ENCODE peak calls at places on chromosomes 5 and 9, in seven cellular contexts. X, Q, R, D, F, U and W are unnamed samples.

GRCh38 chr5:85648495-85648894 is 969.2 kb upstream of the COX7C start:
- DNase-seq in X (no peak), Q (no peak), R (no peak), D (no peak), F (no peak), U (no peak), W (peak)

GRCh38 chr9:118928723-118929122 is 440.5 kb downstream of the BRINP1 start:
- DNase-seq in X (no peak), Q (no peak), R (no peak), D (no peak), F (no peak), U (no peak), W (no peak)

GRCh38 chr9:101165131-101165530 is 136.6 kb downstream of the PLPPR1 start:
- DNase-seq in X (no peak), Q (no peak), R (no peak), D (no peak), F (no peak), U (no peak), W (no peak)

GRCh38 chr9:123929177-123929869 is 603 bp downstream of the DENND1A start:
- DNase-seq in X (peak), Q (no peak), R (peak), D (no peak), F (peak), U (peak), W (no peak)

GRCh38 chr9:121498150-121498486 is 1.5 kb downstream of the GGTA1 start:
- DNase-seq in X (no peak), Q (peak), R (peak), D (peak), F (peak), U (peak), W (peak)

GRCh38 chr9:75039006-75039405 is 10.9 kb upstream of the CARNMT1 start:
- DNase-seq in X (no peak), Q (no peak), R (no peak), D (peak), F (no peak), U (no peak), W (peak)

GRCh38 chr5:12647613-12648012 is 743.4 kb upstream of the CTNND2 start:
- DNase-seq in X (no peak), Q (no peak), R (no peak), D (no peak), F (no peak), U (no peak), W (no peak)

GRCh38 chr5:61817472-61818326 is 485.6 kb downstream of the ZSWIM6 start:
- DNase-seq in X (no peak), Q (peak), R (peak), D (peak), F (no peak), U (no peak), W (peak)

GRCh38 chr5:135065306-135066265 is 31.6 kb upstream of the PITX1 start:
- DNase-seq in X (no peak), Q (no peak), R (no peak), D (no peak), F (no peak), U (no peak), W (no peak)

GRCh38 chr5:110401881-110402280 is 324.6 kb downstream of the TMEM232 start:
- DNase-seq in X (no peak), Q (no peak), R (no peak), D (no peak), F (no peak), U (no peak), W (no peak)